ENCODE peak calls at places on chromosomes 12 and 14, in eight cellular contexts. S is brain microvascular endothelial cell, I is NB4, E is kidney epithelial cell, R is lower leg skin, B is LNCaP clone FGC, O is transverse colon, M is IMR-90. V is an unnamed sample.

GRCh38 chr12:26122681-26123481 is 2.0 kb downstream of the BHLHE41 start:
- DNase-seq in M (peak; percentile 79), R (peak; percentile 71), I (peak; percentile 86), S (peak; percentile 74), B (no peak), E (peak; percentile 25), O (peak; percentile 75), V (peak; percentile 67)

GRCh38 chr12:112381421-112381897 is 772 bp downstream of the HECTD4 start:
- DNase-seq in B (no peak), I (peak; percentile 79), S (no peak), O (peak; percentile 50), E (no peak), R (no peak), M (no peak), V (no peak)

GRCh38 chr14:25828562-25828961 is 769.3 kb downstream of the NOVA1 start:
- DNase-seq in R (no peak), E (no peak), I (no peak), O (no peak), S (no peak), B (no peak), M (no peak), V (no peak)

GRCh38 chr12:76031414-76032042 is at the start of gene PHLDA1:
- DNase-seq in B (peak; percentile 49), I (peak; percentile 99), R (peak; percentile 90), E (peak; percentile 78), S (peak; percentile 95), O (peak; percentile 91), M (peak; percentile 97), V (peak; percentile 94)

GRCh38 chr12:19208456-19208855 is 78.9 kb downstream of the PLEKHA5 start:
- DNase-seq in S (no peak), B (no peak), E (no peak), M (peak; percentile 62), O (no peak), I (no peak), R (no peak), V (no peak)

GRCh38 chr14:62674833-62675232 is 370.4 kb downstream of the KCNH5 start:
- DNase-seq in O (no peak), E (no peak), R (no peak), B (no peak), M (no peak), S (no peak), I (peak; percentile 73), V (no peak)

GRCh38 chr12:23055004-23055403 is 430.0 kb downstream of the ETNK1 start:
- DNase-seq in O (peak; percentile 8), B (peak; percentile 14), I (peak; percentile 52), M (peak; percentile 7), R (no peak), E (no peak), S (no peak), V (peak; percentile 2)

GRCh38 chr12:119178544-119179334 is at the start of gene HSPB8:
- DNase-seq in M (peak; percentile 91), B (peak; percentile 21), R (peak; percentile 76), I (no peak), S (peak; percentile 84), E (peak; percentile 76), O (peak; percentile 73), V (peak; percentile 38)

GRCh38 chr12:50566066-50566465 is 61.3 kb downstream of the DIP2B start:
- DNase-seq in R (no peak), S (no peak), I (no peak), E (no peak), O (no peak), M (no peak), B (no peak), V (no peak)

GRCh38 chr14:32408018-32408417 is 78.9 kb downstream of the AKAP6 start:
- DNase-seq in S (no peak), M (no peak), O (no peak), R (no peak), E (no peak), B (no peak), I (no peak), V (no peak)

GRCh38 chr14:79735121-79735520 is 476.2 kb downstream of the DIO2 start:
- DNase-seq in M (no peak), I (no peak), S (no peak), R (no peak), B (no peak), E (no peak), O (no peak), V (no peak)

GRCh38 chr14:75132374-75133086 is 5.7 kb upstream of the NEK9 start:
- DNase-seq in B (no peak), M (peak; percentile 74), R (peak; percentile 79), S (peak; percentile 79), E (no peak), O (peak; percentile 42), I (peak; percentile 81), V (peak; percentile 68)

GRCh38 chr12:1491983-1492697 is 102.2 kb downstream of the FBXL14 start:
- DNase-seq in M (no peak), E (no peak), R (no peak), S (no peak), B (no peak), O (no peak), I (no peak), V (no peak)

GRCh38 chr12:121202407-121203355 is 7.2 kb upstream of the P2RX4 start:
- DNase-seq in E (no peak), O (no peak), M (no peak), S (no peak), B (peak; percentile 30), I (no peak), R (no peak), V (no peak)

GRCh38 chr12:91133871-91134270 is 22.6 kb upstream of the LUM start:
- DNase-seq in B (no peak), I (no peak), M (peak; percentile 91), O (no peak), S (peak; percentile 29), R (no peak), E (no peak), V (no peak)

GRCh38 chr12:109951751-109952150 is 44.4 kb downstream of the GIT2 start:
- DNase-seq in S (peak; percentile 79), E (peak; percentile 90), O (no peak), R (no peak), B (no peak), I (no peak), M (peak; percentile 98), V (peak; percentile 68)

GRCh38 chr14:37620856-37621255 is 25.4 kb downstream of the TTC6 start:
- DNase-seq in M (no peak), R (no peak), O (no peak), I (no peak), B (no peak), S (no peak), E (no peak), V (no peak)

GRCh38 chr14:104111301-104112112 is 26.0 kb downstream of the ASPG start:
- DNase-seq in S (no peak), I (no peak), R (no peak), O (peak; percentile 28), E (no peak), M (no peak), B (no peak), V (no peak)

GRCh38 chr14:42992930-42993329 is 1386.3 kb downstream of the LRFN5 start:
- DNase-seq in B (no peak), R (no peak), I (no peak), E (no peak), S (no peak), M (no peak), O (no peak), V (no peak)

DNA sequence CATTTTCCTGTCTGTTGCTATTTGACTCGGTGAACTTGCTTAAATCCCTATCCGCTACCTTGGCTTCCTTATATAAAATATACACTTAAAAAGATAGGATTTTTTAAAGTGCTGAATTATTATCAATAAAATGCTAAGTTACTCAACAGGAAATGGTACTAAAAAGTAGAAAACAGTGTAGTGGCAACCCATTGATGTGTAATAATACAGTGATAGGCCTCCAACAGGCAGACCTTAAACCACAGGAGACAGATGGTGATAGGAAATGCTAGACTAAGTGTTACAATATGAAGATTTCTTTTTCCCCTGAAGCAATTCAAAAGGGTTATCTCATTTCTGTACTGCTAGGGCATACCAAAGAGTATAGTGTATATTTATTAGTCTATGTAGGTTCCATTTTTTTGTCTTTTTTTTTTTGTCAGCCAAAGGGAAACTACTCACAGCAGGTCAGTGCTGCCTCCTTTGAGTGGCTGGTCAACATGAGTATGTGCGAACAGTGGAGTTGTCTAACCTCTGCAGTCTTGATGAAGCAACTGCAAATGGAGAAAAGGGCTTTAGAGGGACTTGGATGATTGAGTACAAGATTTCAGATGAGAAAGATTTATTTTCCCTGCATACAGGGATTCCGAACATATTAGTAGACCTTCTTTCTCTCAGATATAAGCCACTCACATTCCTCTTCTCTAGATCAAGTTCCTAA is 183.8 kb downstream of the ACSS3 start:
- DNase-seq in B (no peak), R (no peak), I (peak; percentile 3), E (no peak), S (no peak), O (no peak), M (no peak), V (no peak)
- TF ChIP-seq CTCF in B (no peak), R (no peak), I (no peak), E (no peak), S (no peak), O (no peak), M (no peak), V (no peak)

GRCh38 chr12:78210494-78210860 is 379.8 kb downstream of the NAV3 start:
- DNase-seq in S (no peak), I (no peak), B (no peak), R (no peak), O (no peak), M (no peak), E (no peak), V (peak; percentile 32)

GRCh38 chr12:78204926-78205325 is 374.2 kb downstream of the NAV3 start:
- DNase-seq in R (no peak), M (peak; percentile 11), B (no peak), E (no peak), S (peak; percentile 34), O (no peak), I (no peak), V (peak; percentile 67)

GRCh38 chr12:78210894-78211302 is 380.2 kb downstream of the NAV3 start:
- DNase-seq in S (peak; percentile 57), R (no peak), O (no peak), M (peak; percentile 81), I (peak; percentile 49), E (peak; percentile 70), B (no peak), V (peak; percentile 69)

GRCh38 chr12:78208106-78208505 is 377.4 kb downstream of the NAV3 start:
- DNase-seq in R (no peak), M (peak; percentile 43), S (no peak), E (peak; percentile 63), O (no peak), B (no peak), I (no peak), V (no peak)

GRCh38 chr12:78209851-78210493 is 379.3 kb downstream of the NAV3 start:
- DNase-seq in B (no peak), O (no peak), E (no peak), R (no peak), I (no peak), M (peak; percentile 21), S (no peak), V (peak; percentile 70)
- H3K4me3 ChIP-seq in B (no peak overlapping the region), O (no peak overlapping the region), E (no peak overlapping the region), R (no peak overlapping the region), I (no peak overlapping the region), M (no peak overlapping the region), S (no peak overlapping the region), V (peak overlapping the region; percentile 4)

GRCh38 chr12:53890081-53890480 is 48.5 kb upstream of the HOXC13 start:
- DNase-seq in M (no peak), O (no peak), E (no peak), R (no peak), B (no peak), S (no peak), I (no peak), V (no peak)
- TF ChIP-seq CTCF in M (no peak), O (no peak), E (no peak), R (no peak), B (no peak), S (no peak), I (no peak), V (no peak)

GRCh38 chr12:57783861-57784260 is 1.3 kb downstream of the TSFM start:
- DNase-seq in S (no peak), O (no peak), R (no peak), I (no peak), M (no peak), E (no peak), B (no peak), V (no peak)
- H3K4me3 ChIP-seq in S (no peak overlapping the region), O (no peak overlapping the region), R (no peak overlapping the region), I (peak overlapping the region; percentile 50), M (no peak overlapping the region), E (no peak overlapping the region), B (peak overlapping the region; percentile 83), V (no peak overlapping the region)